ENCODE peak calls at places on chromosomes 5 and 9, in four cellular contexts. Q is bronchial epithelial cell, W is upper lobe of left lung, F is adrenal gland. C is an unnamed sample. For H3K27me3, the result is how much of the 10 kb centered on the place peaks cover.

GRCh38 chr5:143024227-143024920 is 254.2 kb downstream of the ARHGAP26 start:
- DNase-seq in W (no peak), F (no peak), Q (no peak), C (no peak)

GRCh38 chr9:32550046-32550608 is 2.0 kb upstream of the SMIM27 start:
- DNase-seq in W (no peak), F (no peak), Q (peak), C (peak)

GRCh38 chr5:77210091-77211012 is at the start of gene PDE8B:
- DNase-seq in F (no peak), Q (no peak), W (peak), C (peak)

GRCh38 chr5:159928122-159928960 is 12.1 kb downstream of the ADRA1B start:
- DNase-seq in Q (peak), F (peak), W (peak), C (no peak)

GRCh38 chr5:109476292-109476691 is 66.5 kb upstream of the PJA2 start:
- DNase-seq in Q (no peak), F (no peak), W (no peak), C (no peak)

GRCh38 chr9:21047315-21047714 is 15.9 kb upstream of the HACD4 start:
- DNase-seq in F (no peak), W (no peak), Q (no peak), C (no peak)

GRCh38 chr5:33890633-33891032 is 1.2 kb downstream of the ADAMTS12 start:
- DNase-seq in W (no peak), Q (no peak), F (no peak), C (peak)

GRCh38 chr5:59107692-59108091 is 524.8 kb downstream of the RAB3C start:
- DNase-seq in Q (peak), W (no peak), F (no peak), C (no peak)

GRCh38 chr5:5306696-5307095 is 115.8 kb upstream of the ICE1 start:
- DNase-seq in F (no peak), Q (no peak), W (no peak), C (peak)

GRCh38 chr9:91534374-91534773 is 110.7 kb upstream of the NFIL3 start:
- DNase-seq in F (no peak), Q (peak), W (no peak), C (no peak)

GRCh38 chr5:14777932-14778788 is 93.4 kb downstream of the ANKH start:
- DNase-seq in Q (no peak), F (no peak), W (peak), C (no peak)
- TF ChIP-seq CTCF in Q (no peak), F (no peak), W (no peak), C (no peak)

DNA sequence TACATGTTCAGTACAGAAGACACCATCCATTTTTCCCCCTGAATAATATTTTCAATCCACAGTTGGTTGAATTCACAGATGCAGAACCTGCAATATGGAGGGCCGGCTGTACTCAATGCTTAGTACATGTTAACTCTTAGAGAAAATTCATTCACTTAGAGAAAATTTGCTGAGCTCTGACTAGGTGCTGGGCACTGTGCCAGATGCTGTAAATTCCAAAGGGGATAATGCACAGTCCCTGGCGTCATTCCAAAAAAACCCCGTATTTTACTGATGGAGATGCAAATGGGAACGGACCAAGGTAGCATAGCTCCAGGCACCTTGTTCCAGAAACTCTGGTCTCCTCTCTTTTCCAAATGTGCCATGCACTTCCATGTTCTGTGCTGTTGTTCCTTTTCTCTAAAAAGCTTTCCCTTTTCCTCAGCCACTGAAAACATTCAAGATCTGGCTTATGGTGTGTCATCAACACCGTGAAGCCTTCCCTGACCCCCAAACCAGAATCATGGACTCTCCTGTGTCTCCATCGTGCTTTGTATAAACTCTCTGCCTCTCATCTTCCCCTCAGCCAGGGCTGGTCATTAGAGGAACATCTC is 55.7 kb upstream of the COL15A1 start:
- DNase-seq in F (peak), W (no peak), Q (peak), C (peak)
- H3K27me3 ChIP-seq in F (under half), W (under half), Q (under half), C (under half)

GRCh38 chr5:124651663-124652513 is 94.6 kb downstream of the ZNF608 start:
- DNase-seq in W (peak), Q (peak), F (peak), C (peak)
- H3K4me3 ChIP-seq in W (peak), Q (peak), F (peak), C (peak)

DNA sequence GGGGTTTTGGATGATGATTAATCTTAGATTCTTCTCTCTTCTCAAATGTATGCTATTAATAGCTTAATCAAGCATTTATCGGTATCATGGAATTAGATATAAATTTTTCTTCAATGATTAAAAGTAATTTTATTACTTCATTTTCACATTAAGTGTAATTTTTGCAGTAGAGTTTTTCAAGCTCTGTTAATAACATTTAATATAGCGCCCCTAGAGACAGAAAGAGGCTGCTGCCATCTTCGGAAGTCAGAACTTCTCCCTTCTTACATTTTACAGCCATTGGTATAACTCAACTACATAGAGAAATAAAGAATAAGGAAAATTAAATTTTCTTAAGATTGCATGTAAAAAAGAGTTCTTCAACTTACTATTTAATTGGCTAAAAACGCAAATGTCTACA is 540.3 kb downstream of the GABRG2 start:
- DNase-seq in W (no peak), F (no peak), Q (no peak), C (no peak)
- TF ChIP-seq CTCF in W (no peak), F (no peak), Q (no peak), C (no peak)

DNA sequence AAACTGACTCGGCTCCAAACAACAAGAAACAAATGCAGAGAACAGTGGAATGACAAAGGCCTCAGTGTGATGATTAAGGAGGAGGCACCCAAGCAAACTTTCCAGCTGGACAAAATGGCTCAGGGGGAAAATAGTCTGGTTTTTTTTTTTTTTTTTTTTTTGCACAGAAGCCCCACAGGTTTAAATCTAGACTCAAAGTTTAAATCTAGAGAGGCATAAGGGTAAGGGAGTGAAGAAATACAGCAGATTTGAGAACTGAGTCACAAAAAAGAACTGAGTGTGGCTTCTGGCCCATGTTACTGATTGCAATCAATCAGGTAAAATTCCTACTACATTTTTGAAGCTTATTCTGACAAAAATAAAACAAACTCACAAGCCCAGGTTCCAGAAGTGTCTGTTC is 12.3 kb downstream of the BOD1 start:
- DNase-seq in Q (no peak), F (no peak), W (no peak), C (no peak)
- H3K27me3 ChIP-seq in Q (under half), F (under half), W (under half), C (under half)

GRCh38 chr9:115235221-115235620 is 117.3 kb upstream of the TNC start:
- DNase-seq in Q (no peak), W (no peak), F (no peak), C (no peak)

GRCh38 chr9:115234094-115234493 is 116.1 kb upstream of the TNC start:
- DNase-seq in Q (peak), W (no peak), F (no peak), C (peak)

GRCh38 chr9:115232375-115232774 is 114.4 kb upstream of the TNC start:
- DNase-seq in Q (no peak), F (no peak), W (no peak), C (no peak)

GRCh38 chr9:115229496-115229895 is 111.5 kb upstream of the TNC start:
- DNase-seq in Q (peak), F (no peak), W (no peak), C (no peak)

GRCh38 chr9:115231116-115231515 is 113.2 kb upstream of the TNC start:
- DNase-seq in Q (no peak), F (no peak), W (no peak), C (no peak)
- H3K4me3 ChIP-seq in Q (no peak), F (no peak), W (no peak), C (no peak)

GRCh38 chr9:81848472-81848871 is 79.8 kb upstream of the SPATA31D4 start:
- DNase-seq in F (no peak), W (no peak), Q (peak), C (no peak)
- TF ChIP-seq CTCF in F (peak), W (peak), Q (peak), C (peak)